ENCODE peak calls at places on chromosomes 7 and 10, in four cellular contexts. O is HEK293T, B is HepG2, X is K562. Q is an unnamed sample.

GRCh38 chr10:131435760-131436448 is 124.4 kb upstream of the TCERG1L start:
- DNase-seq in O (no peak), X (no peak), B (no peak), Q (no peak)

GRCh38 chr7:39310699-39311098 is 255.5 kb upstream of the YAE1 start:
- DNase-seq in B (no peak), X (no peak), O (no peak), Q (peak; percentile 21)

GRCh38 chr7:113267885-113268284 is 149.5 kb upstream of the SMIM30 start:
- DNase-seq in B (no peak), O (no peak), X (no peak), Q (no peak)

GRCh38 chr7:121752706-121753105 is 120.3 kb upstream of the PTPRZ1 start:
- DNase-seq in X (no peak), O (peak; percentile 19), B (peak; percentile 5), Q (no peak)

GRCh38 chr7:668958-669357 is 57.5 kb upstream of the DNAAF5 start:
- DNase-seq in B (no peak), O (no peak), X (no peak), Q (no peak)

GRCh38 chr7:159112136-159113011 is 32.3 kb downstream of the VIPR2 start:
- DNase-seq in B (no peak), X (no peak), O (no peak), Q (no peak)

GRCh38 chr7:100516135-100516812 is 22.7 kb upstream of the AGFG2 start:
- DNase-seq in X (peak; percentile 38), O (no peak), B (peak; percentile 18), Q (no peak)

GRCh38 chr7:158000160-158000559 is 587.5 kb downstream of the PTPRN2 start:
- DNase-seq in B (no peak), X (no peak), O (no peak), Q (no peak)

GRCh38 chr10:100377830-100378229 is 30.8 kb downstream of the SCD start:
- DNase-seq in B (no peak), O (no peak), X (no peak), Q (no peak)

GRCh38 chr7:79175390-79175789 is 278.1 kb downstream of the MAGI2 start:
- DNase-seq in O (no peak), B (no peak), X (no peak), Q (no peak)

GRCh38 chr7:112420236-112420945 is 29.9 kb upstream of the IFRD1 start:
- DNase-seq in X (no peak), B (peak; percentile 74), O (no peak), Q (no peak)

GRCh38 chr7:29612596-29612995 is 49.0 kb downstream of the PRR15 start:
- DNase-seq in X (no peak), B (no peak), O (no peak), Q (no peak)

GRCh38 chr7:123372368-123372767 is 162.0 kb downstream of the IQUB start:
- DNase-seq in B (no peak), O (no peak), X (no peak), Q (no peak)

GRCh38 chr7:135188298-135188984 is 17.9 kb upstream of the CYREN start:
- DNase-seq in O (no peak), X (no peak), B (no peak), Q (no peak)

GRCh38 chr7:484365-485101 is 35.1 kb downstream of the PDGFA start:
- DNase-seq in X (no peak), O (no peak), B (peak; percentile 60), Q (peak; percentile 36)

GRCh38 chr7:141012044-141012685 is 2.6 kb downstream of the MRPS33 start:
- DNase-seq in X (peak; percentile 39), O (peak; percentile 76), B (peak; percentile 70), Q (peak; percentile 63)

GRCh38 chr7:139913006-139913405 is 83.9 kb downstream of the TBXAS1 start:
- DNase-seq in X (no peak), B (no peak), O (no peak), Q (no peak)

GRCh38 chr10:97291357-97292096 is 910 bp downstream of the ARHGAP19 start:
- DNase-seq in O (no peak), X (no peak), B (no peak), Q (no peak)

GRCh38 chr10:19563424-19564141 is 252.6 kb upstream of the PLXDC2 start:
- DNase-seq in O (no peak), B (no peak), X (no peak), Q (no peak)

GRCh38 chr7:117672433-117672832 is 192.6 kb downstream of the CFTR start:
- DNase-seq in B (no peak), O (no peak), X (no peak), Q (no peak)

GRCh38 chr10:14063531-14064317 is 267.0 kb downstream of the FRMD4A start:
- DNase-seq in B (no peak), O (no peak), X (no peak), Q (no peak)

GRCh38 chr10:73136627-73137026 is 26.4 kb downstream of the NUDT13 start:
- DNase-seq in O (no peak), B (no peak), X (no peak), Q (no peak)

GRCh38 chr7:152462995-152463713 is 27.4 kb upstream of the KMT2C start:
- DNase-seq in B (no peak), O (peak; percentile 60), X (no peak), Q (no peak)

GRCh38 chr7:100353685-100354330 is 4.1 kb upstream of the PILRB start:
- DNase-seq in X (no peak), O (no peak), B (no peak), Q (no peak)

GRCh38 chr7:108294595-108294994 is 161.6 kb downstream of the NRCAM start:
- DNase-seq in X (no peak), O (no peak), B (no peak), Q (no peak)

GRCh38 chr7:85595639-85596268 is 408.9 kb upstream of the SEMA3D start:
- DNase-seq in O (no peak), B (no peak), X (no peak), Q (no peak)

GRCh38 chr7:4288791-4289190 is 393.3 kb upstream of the FOXK1 start:
- DNase-seq in B (no peak), X (no peak), O (no peak), Q (no peak)

GRCh38 chr7:39950473-39951155 is 558 bp downstream of the CDK13 start:
- DNase-seq in B (no peak), X (peak; percentile 39), O (peak; percentile 12), Q (peak; percentile 38)

GRCh38 chr10:79981673-79982485 is 33.0 kb upstream of the SFTPD start:
- DNase-seq in O (no peak), X (no peak), B (peak; percentile 6), Q (peak; percentile 66)

DNA sequence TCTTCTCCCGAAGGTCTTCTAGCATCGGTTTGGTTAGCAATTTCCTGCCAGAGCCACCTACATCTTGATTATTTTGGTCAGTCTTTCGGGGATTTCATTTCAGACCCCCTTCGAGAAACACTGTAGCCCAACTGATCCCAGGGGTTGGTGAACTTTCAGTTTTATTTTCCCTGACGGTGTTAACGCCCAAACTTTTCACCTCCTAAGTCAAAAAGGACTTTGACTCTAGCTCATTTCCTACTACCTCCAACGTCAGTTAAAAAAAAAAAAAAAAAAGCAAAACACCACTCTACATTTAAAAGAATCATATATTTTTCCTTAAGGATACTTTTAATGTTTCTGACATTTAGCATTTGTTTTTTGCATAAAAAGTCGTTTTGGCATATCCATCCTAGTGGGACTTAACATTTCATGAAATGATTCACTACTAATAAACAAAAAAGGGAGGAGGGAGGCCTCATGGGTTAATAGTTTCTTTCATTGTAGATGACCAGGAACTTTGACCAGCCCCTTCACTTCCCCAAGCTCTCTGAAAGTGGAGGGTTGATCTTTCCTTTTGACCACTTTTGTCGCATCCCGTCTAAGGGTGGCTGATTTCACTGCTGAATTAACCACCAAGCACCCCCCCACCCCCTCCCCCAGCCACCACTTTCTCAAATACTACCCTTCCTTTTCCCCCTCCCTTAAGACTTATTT is 771 bp upstream of the TCF7L2 start:
- DNase-seq in B (peak; percentile 59), X (no peak), O (no peak), Q (no peak)
- TF ChIP-seq ELF4 in B (no peak), X (no peak), O (no peak), Q (no peak)

GRCh38 chr10:133142523-133143199 is 17.4 kb upstream of the KNDC1 start:
- DNase-seq in B (no peak), X (no peak), O (no peak), Q (no peak)
- TF ChIP-seq ELF4 in B (no peak), X (no peak), O (no peak), Q (no peak)

DNA sequence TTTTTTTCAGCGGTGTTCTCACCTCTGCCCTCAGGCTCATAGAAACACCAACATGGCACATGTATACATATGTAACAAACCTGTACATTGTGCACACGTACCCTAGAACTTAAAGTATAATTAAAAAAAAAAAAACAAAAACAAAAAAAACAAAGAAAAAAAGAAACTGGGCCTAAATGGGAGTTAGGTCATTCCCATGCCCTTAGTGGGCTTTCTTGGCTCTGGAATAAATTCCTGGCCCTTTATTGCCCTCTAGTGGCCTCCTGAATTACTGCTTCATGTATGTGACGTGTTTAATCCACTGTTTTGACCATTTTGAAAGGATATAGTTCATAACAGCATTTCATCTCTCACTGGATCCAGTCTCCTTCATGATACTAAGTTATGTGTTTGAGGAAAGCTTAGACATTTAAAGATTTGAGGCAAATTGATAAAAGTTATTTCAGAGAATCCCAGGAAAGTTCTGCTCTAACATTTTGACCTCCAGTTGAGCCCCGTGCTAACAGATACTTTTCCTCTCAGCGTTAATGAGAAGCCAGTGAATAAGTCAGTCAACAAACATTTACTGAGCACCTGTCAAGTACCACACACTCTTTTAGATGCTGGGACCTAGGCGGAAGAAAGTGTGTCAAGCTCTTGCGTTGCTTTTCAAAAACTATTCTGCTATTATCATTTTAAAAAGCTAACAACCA is 54.7 kb upstream of the SYPL1 start:
- DNase-seq in B (peak; percentile 62), X (peak; percentile 85), O (peak; percentile 67), Q (peak; percentile 40)
- TF ChIP-seq ELF4 in B (no peak), X (no peak), O (no peak), Q (no peak)

GRCh38 chr7:48458701-48459509 is 287.6 kb downstream of the ABCA13 start:
- DNase-seq in X (no peak), O (no peak), B (no peak), Q (no peak)
- TF ChIP-seq ELF4 in X (no peak), O (no peak), B (no peak), Q (no peak)

Q was measured in WTC11.